ENCODE peak calls at places on chromosomes 7 and 10, in seven cellular contexts. N is GM03348; P is posterior vena cava; F is activated CD4-positive, CD25-positive, alpha-beta regulatory T cell treated with anti-CD3 and anti-CD28 coated beads, Interleukin-2, amount 50 U/mL, for 16 hours; V is T-helper 2 cell; Z is Calu3; C is GM12865. Q is an unnamed sample.

GRCh38 chr10:76025124-76025477 is 593.7 kb downstream of the LRMDA start:
- DNase-seq in P (no peak), Z (no peak), N (no peak), V (no peak), F (no peak), C (no peak), Q (no peak)

GRCh38 chr7:26319631-26320030 is 28.0 kb downstream of the SNX10 start:
- DNase-seq in N (no peak), V (no peak), F (no peak), Z (no peak), C (no peak), P (no peak), Q (no peak)

GRCh38 chr7:152132812-152133211 is 107.3 kb downstream of the GALNT11 start:
- DNase-seq in V (no peak), C (no peak), Z (no peak), P (no peak), F (no peak), N (no peak), Q (no peak)

GRCh38 chr10:114308470-114309110 is 69.5 kb downstream of the VWA2 start:
- DNase-seq in C (peak), N (no peak), V (no peak), F (no peak), Z (no peak), P (peak), Q (no peak)

GRCh38 chr10:58275908-58276307 is 6.9 kb downstream of the CISD1 start:
- DNase-seq in Z (no peak), V (no peak), P (no peak), C (no peak), F (no peak), N (peak), Q (no peak)

GRCh38 chr10:86003201-86003621 is 363.4 kb downstream of the GRID1 start:
- DNase-seq in V (no peak), N (no peak), F (no peak), P (no peak), C (no peak), Z (no peak), Q (no peak)

GRCh38 chr7:22858640-22859561 is 36.3 kb upstream of the TOMM7 start:
- DNase-seq in N (peak), V (no peak), P (no peak), F (no peak), C (peak), Z (no peak), Q (no peak)

GRCh38 chr10:43395571-43396060 is 13.4 kb downstream of the HNRNPF start:
- DNase-seq in Z (peak), P (peak), C (peak), N (no peak), F (no peak), V (no peak), Q (peak)

GRCh38 chr7:18667466-18667865 is 171.9 kb downstream of the HDAC9 start:
- DNase-seq in N (peak), F (no peak), P (no peak), Z (peak), V (no peak), C (no peak), Q (no peak)

GRCh38 chr10:18229839-18230238 is 89.6 kb downstream of the CACNB2 start:
- DNase-seq in V (no peak), F (no peak), P (no peak), N (peak), C (no peak), Z (no peak), Q (no peak)

GRCh38 chr10:69991151-69991550 is 61.5 kb upstream of the MACROH2A2 start:
- DNase-seq in N (no peak), V (no peak), C (no peak), Z (no peak), P (no peak), F (no peak), Q (no peak)

GRCh38 chr7:54738737-54739136 is 20.3 kb downstream of the SEC61G start:
- DNase-seq in F (no peak), Z (no peak), C (no peak), V (no peak), N (no peak), P (no peak), Q (no peak)

GRCh38 chr7:107742678-107743566 is 1.0 kb upstream of the CBLL1 start:
- DNase-seq in F (no peak), C (no peak), Z (no peak), N (peak), V (peak), P (peak), Q (peak)

GRCh38 chr10:8242295-8242872 is 187.9 kb downstream of the GATA3 start:
- DNase-seq in N (no peak), V (no peak), P (no peak), F (peak), C (no peak), Z (no peak), Q (no peak)

GRCh38 chr7:122303971-122304603 is 463 bp downstream of the FEZF1 start:
- DNase-seq in P (peak), F (no peak), Z (peak), N (no peak), V (no peak), C (no peak), Q (peak)

GRCh38 chr7:17770710-17771375 is 169.5 kb downstream of the SNX13 start:
- DNase-seq in F (no peak), N (no peak), V (no peak), Z (no peak), C (no peak), P (no peak), Q (no peak)

GRCh38 chr10:47141349-47141748 is 158.6 kb upstream of the GDF10 start:
- DNase-seq in C (no peak), V (no peak), Z (no peak), N (no peak), P (no peak), F (no peak), Q (no peak)

GRCh38 chr10:12907651-12908050 is 93.9 kb downstream of the CCDC3 start:
- DNase-seq in F (no peak), C (no peak), N (no peak), V (no peak), Z (no peak), P (no peak), Q (no peak)

GRCh38 chr7:1949681-1950055 is 279.6 kb downstream of the ELFN1 start:
- DNase-seq in C (no peak), N (no peak), F (no peak), V (no peak), Z (no peak), P (peak), Q (no peak)

GRCh38 chr10:72379062-72379461 is 24.3 kb upstream of the DNAJB12 start:
- DNase-seq in V (no peak), C (no peak), N (no peak), F (no peak), Z (no peak), P (no peak), Q (no peak)

GRCh38 chr7:155440018-155440410 is 17.9 kb upstream of the EN2 start:
- DNase-seq in C (no peak), V (no peak), N (no peak), F (no peak), P (peak), Z (no peak), Q (no peak)

GRCh38 chr10:118721005-118721876 is 33.5 kb downstream of the CACUL1 start:
- DNase-seq in Z (peak), C (peak), P (no peak), V (no peak), N (peak), F (peak), Q (no peak)

GRCh38 chr7:46486264-46487206 is 565.5 kb upstream of the IGFBP3 start:
- DNase-seq in C (peak), P (peak), V (no peak), N (peak), F (no peak), Z (peak), Q (no peak)

GRCh38 chr7:17936321-17936720 is 4.0 kb downstream of the SNX13 start:
- DNase-seq in V (no peak), C (no peak), P (no peak), N (no peak), F (no peak), Z (no peak), Q (no peak)

GRCh38 chr7:45078199-45078681 is 10.5 kb downstream of the NACAD start:
- DNase-seq in F (no peak), Z (no peak), V (no peak), P (no peak), C (no peak), N (no peak), Q (peak)

GRCh38 chr10:132158810-132159209 is 27.9 kb upstream of the DPYSL4 start:
- DNase-seq in N (no peak), V (no peak), Z (no peak), C (no peak), F (no peak), P (no peak), Q (no peak)

GRCh38 chr10:62869958-62870357 is 53.8 kb upstream of the EGR2 start:
- DNase-seq in C (no peak), Z (no peak), V (no peak), P (no peak), N (peak), F (no peak), Q (no peak)

GRCh38 chr7:98090116-98090515 is 16.5 kb upstream of the LMTK2 start:
- DNase-seq in Z (no peak), C (no peak), N (no peak), P (no peak), V (no peak), F (no peak), Q (no peak)

GRCh38 chr7:104982308-104982755 is 31.7 kb upstream of the KMT2E start:
- DNase-seq in P (no peak), V (no peak), C (no peak), Z (no peak), N (no peak), F (no peak), Q (no peak)

GRCh38 chr10:49738616-49739360 is 23.3 kb downstream of the OGDHL start:
- DNase-seq in Z (no peak), N (no peak), C (no peak), P (no peak), F (no peak), V (no peak), Q (no peak)

GRCh38 chr7:67392596-67393438 is 396.2 kb downstream of the TYW1 start:
- DNase-seq in Z (no peak), F (no peak), C (no peak), N (no peak), V (no peak), P (no peak), Q (no peak)

GRCh38 chr10:63013755-63014154 is 119.4 kb upstream of the NRBF2 start:
- DNase-seq in V (no peak), C (no peak), Z (no peak), N (no peak), P (no peak), F (no peak), Q (no peak)

GRCh38 chr10:35050556-35050955 is 39.6 kb downstream of the CUL2 start:
- DNase-seq in F (no peak), V (no peak), P (no peak), Z (no peak), C (no peak), N (no peak), Q (no peak)

GRCh38 chr7:114976666-114977065 is 54.8 kb downstream of the MDFIC start:
- DNase-seq in C (no peak), Z (no peak), V (no peak), N (no peak), P (no peak), F (no peak), Q (no peak)

GRCh38 chr10:86047588-86047987 is 319.0 kb downstream of the GRID1 start:
- DNase-seq in V (no peak), Z (no peak), N (no peak), C (peak), F (no peak), P (no peak), Q (no peak)

GRCh38 chr7:80960228-80960627 is 41.4 kb upstream of the SEMA3C start:
- DNase-seq in P (no peak), C (no peak), N (peak), F (no peak), V (no peak), Z (no peak), Q (no peak)